ENCODE peak calls at places on chromosomes 11 and 22, in ten cellular contexts. H, J, U, N, I, R, W, C, F and T are unnamed samples.

GRCh38 chr22:26485991-26486390 is 2.3 kb downstream of the SRRD start:
- DNase-seq in F (no peak), I (no peak), R (no peak), C (no peak), W (no peak), J (no peak), U (no peak), H (no peak), N (no peak), T (no peak)

GRCh38 chr22:20316217-20316843 is 3.5 kb downstream of the DGCR6L start:
- DNase-seq in J (no peak), R (no peak), H (no peak), U (no peak), N (no peak), F (no peak), I (no peak), C (no peak), W (no peak), T (no peak)

GRCh38 chr11:126480410-126481302 is 125.2 kb downstream of the ST3GAL4 start:
- DNase-seq in J (peak; percentile 71), I (peak; percentile 86), U (peak; percentile 91), W (peak; percentile 93), C (peak; percentile 76), N (peak; percentile 92), H (peak; percentile 65), R (peak; percentile 89), F (peak; percentile 59), T (no peak)

GRCh38 chr11:15826826-15827225 is 529.5 kb downstream of the SOX6 start:
- DNase-seq in J (peak; percentile 18), H (no peak), C (peak; percentile 49), U (peak; percentile 31), N (peak; percentile 24), F (no peak), R (no peak), W (peak; percentile 71), I (no peak), T (no peak)

GRCh38 chr11:17518366-17518765 is 25.9 kb downstream of the USH1C start:
- DNase-seq in J (no peak), R (no peak), F (no peak), W (no peak), I (no peak), U (no peak), H (no peak), N (no peak), C (no peak), T (no peak)

GRCh38 chr22:27194096-27194748 is 536.8 kb downstream of the MIAT start:
- DNase-seq in F (no peak), U (no peak), I (no peak), N (no peak), J (no peak), H (no peak), W (no peak), R (no peak), C (no peak), T (no peak)

GRCh38 chr11:4626207-4627105 is 10.8 kb upstream of the OR51D1 start:
- DNase-seq in R (peak; percentile 53), C (peak; percentile 37), H (no peak), J (peak; percentile 65), W (peak; percentile 85), F (peak; percentile 60), N (peak; percentile 69), U (peak; percentile 82), I (peak; percentile 67), T (peak; percentile 50)

GRCh38 chr11:2527621-2528291 is 82.9 kb downstream of the KCNQ1 start:
- DNase-seq in W (no peak), F (no peak), U (no peak), C (no peak), N (no peak), I (no peak), R (peak; percentile 18), H (no peak), J (no peak), T (no peak)

GRCh38 chr11:70897429-70897828 is 354.9 kb downstream of the SHANK2 start:
- DNase-seq in R (no peak), U (no peak), C (no peak), F (no peak), N (no peak), J (no peak), I (no peak), W (no peak), H (no peak), T (no peak)

GRCh38 chr22:37231406-37232139 is 12.5 kb downstream of the RAC2 start:
- DNase-seq in I (no peak), U (no peak), R (no peak), H (peak; percentile 86), N (no peak), C (no peak), W (no peak), F (no peak), J (no peak), T (no peak)

GRCh38 chr11:120633630-120634374 is 122.3 kb downstream of the GRIK4 start:
- DNase-seq in H (no peak), J (no peak), N (no peak), W (no peak), U (no peak), I (no peak), R (no peak), F (no peak), C (no peak), T (peak; percentile 16)

GRCh38 chr11:73271936-73272679 is at the start of gene P2RY6:
- DNase-seq in R (peak; percentile 42), C (no peak), N (peak; percentile 73), W (peak; percentile 54), F (no peak), H (no peak), I (peak; percentile 81), U (peak; percentile 87), J (peak; percentile 89), T (no peak)

GRCh38 chr11:77771135-77771534 is 49.4 kb downstream of the RSF1 start:
- DNase-seq in C (no peak), N (no peak), I (no peak), J (no peak), F (no peak), H (no peak), R (no peak), U (no peak), W (peak; percentile 47), T (peak; percentile 6)

GRCh38 chr22:49010901-49011300 is 816.8 kb downstream of the BRD1 start:
- DNase-seq in F (no peak), I (no peak), J (no peak), R (no peak), U (no peak), W (no peak), H (no peak), C (no peak), N (no peak), T (no peak)

GRCh38 chr11:79253280-79253679 is 187.6 kb downstream of the TENM4 start:
- DNase-seq in R (no peak), F (no peak), C (no peak), W (no peak), N (no peak), I (no peak), J (no peak), U (no peak), H (no peak), T (no peak)

GRCh38 chr11:927871-928270 is 2.2 kb downstream of the AP2A2 start:
- DNase-seq in U (peak; percentile 86), F (no peak), H (peak; percentile 66), R (no peak), W (no peak), I (no peak), C (no peak), J (no peak), N (no peak), T (no peak)

GRCh38 chr11:34354782-34355181 is 3.0 kb downstream of the ABTB2 start:
- DNase-seq in R (no peak), N (peak; percentile 50), F (no peak), W (no peak), C (no peak), J (peak; percentile 54), H (no peak), I (no peak), U (no peak), T (no peak)

GRCh38 chr11:126815111-126815510 is 185.5 kb downstream of the KIRREL3 start:
- DNase-seq in J (no peak), R (no peak), H (no peak), N (peak; percentile 59), F (no peak), U (no peak), C (no peak), W (no peak), I (no peak), T (no peak)

GRCh38 chr11:116478676-116479075 is 294.1 kb downstream of the BUD13 start:
- DNase-seq in H (no peak), U (no peak), J (no peak), C (no peak), N (no peak), F (no peak), W (no peak), I (no peak), R (no peak), T (no peak)

GRCh38 chr11:124982043-124982442 is 28.0 kb downstream of the CCDC15 start:
- DNase-seq in F (no peak), N (no peak), C (no peak), R (no peak), J (no peak), I (no peak), U (no peak), W (no peak), H (no peak), T (no peak)
- H3K36me3 ChIP-seq in F (no peaks in the 10 kb centered on the region), N (no peaks in the 10 kb centered on the region), C (no peaks in the 10 kb centered on the region), R (no peaks in the 10 kb centered on the region), J (no peaks in the 10 kb centered on the region), I (no peaks in the 10 kb centered on the region), U (no peaks in the 10 kb centered on the region), W (no peaks in the 10 kb centered on the region), H (no peaks in the 10 kb centered on the region), T (no peaks in the 10 kb centered on the region)

GRCh38 chr22:45682069-45682468 is 10.4 kb downstream of the ATXN10 start:
- DNase-seq in R (no peak), U (no peak), W (no peak), H (no peak), N (no peak), C (no peak), F (no peak), I (no peak), J (no peak), T (no peak)
- H3K4me3 ChIP-seq in R (no peak overlapping the region), U (no peak overlapping the region), W (no peak overlapping the region), H (no peak overlapping the region), N (no peak overlapping the region), C (no peak overlapping the region), F (no peak overlapping the region), I (no peak overlapping the region), J (no peak overlapping the region), T (no peak overlapping the region)

GRCh38 chr11:7664867-7665266 is 8.4 kb downstream of the CYB5R2 start:
- DNase-seq in J (no peak), H (no peak), C (no peak), N (no peak), R (no peak), I (no peak), W (no peak), F (no peak), U (no peak), T (no peak)
- H3K36me3 ChIP-seq in J (peaks cover 2% of the 10 kb centered on the region), H (no peaks in the 10 kb centered on the region), C (no peaks in the 10 kb centered on the region), N (no peaks in the 10 kb centered on the region), R (no peaks in the 10 kb centered on the region), I (peaks cover 3% of the 10 kb centered on the region), W (no peaks in the 10 kb centered on the region), F (no peaks in the 10 kb centered on the region), U (no peaks in the 10 kb centered on the region), T (no peaks in the 10 kb centered on the region)

DNA sequence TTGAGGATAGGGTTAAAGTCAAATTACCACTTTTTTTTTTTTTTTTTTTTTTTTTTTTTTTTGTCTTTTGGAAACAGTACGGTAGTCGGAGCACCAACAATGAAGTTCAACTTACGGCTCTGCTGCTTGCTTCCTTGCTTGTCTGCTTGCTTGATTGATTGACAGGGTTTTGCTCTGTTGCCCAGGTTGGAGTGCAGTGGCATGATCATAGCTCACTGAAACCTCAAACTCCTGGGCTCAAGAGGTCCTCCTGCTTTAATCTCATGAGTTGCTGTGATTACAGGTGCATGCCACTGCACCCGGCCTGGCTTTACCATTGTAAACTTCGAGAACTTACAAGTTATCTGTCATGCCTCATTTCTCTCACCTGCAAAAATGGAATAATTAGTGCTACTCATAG is 5.8 kb downstream of the SGSM3 start:
- DNase-seq in N (no peak), C (no peak), I (no peak), H (no peak), W (no peak), F (no peak), J (no peak), R (no peak), U (no peak), T (no peak)
- H3K4me3 ChIP-seq in N (no peak overlapping the region), C (no peak overlapping the region), I (no peak overlapping the region), H (no peak overlapping the region), W (no peak overlapping the region), F (no peak overlapping the region), J (no peak overlapping the region), R (no peak overlapping the region), U (no peak overlapping the region), T (no peak overlapping the region)